ENCODE peak calls at places on chromosome 17, in six cellular contexts. F is fibroblast of lung, B is trophoblast cell, E is HCT116, O is neuronal stem cell, C is endothelial cell of umbilical vein. T is an unnamed sample.

GRCh38 chr17:5769936-5770335 is 185.6 kb upstream of the NLRP1 start:
- DNase-seq in E (no peak), F (peak; percentile 7), C (peak; percentile 70), B (no peak), O (peak; percentile 62), T (no peak)

GRCh38 chr17:47615766-47616424 is 33.8 kb upstream of the KPNB1 start:
- DNase-seq in E (peak; percentile 52), C (peak; percentile 61), O (peak; percentile 49), B (peak; percentile 82), F (peak; percentile 71), T (peak; percentile 52)

GRCh38 chr17:76478097-76478496 is 10.7 kb downstream of the AANAT start:
- DNase-seq in C (no peak), B (no peak), E (no peak), F (no peak), O (no peak), T (no peak)

GRCh38 chr17:60959696-60960095 is 282.0 kb downstream of the BCAS3 start:
- DNase-seq in C (peak; percentile 4), B (peak; percentile 42), O (no peak), E (no peak), F (no peak), T (no peak)

GRCh38 chr17:38697061-38697820 is 7.8 kb upstream of the MLLT6 start:
- DNase-seq in B (no peak), O (no peak), E (no peak), F (no peak), C (no peak), T (peak; percentile 12)

GRCh38 chr17:58520843-58521430 is 6.5 kb upstream of the MTMR4 start:
- DNase-seq in E (no peak), C (no peak), F (no peak), B (peak; percentile 90), O (no peak), T (peak; percentile 39)

GRCh38 chr17:17391575-17392370 is 85.0 kb upstream of the MED9 start:
- DNase-seq in C (no peak), O (no peak), E (no peak), B (no peak), F (no peak), T (peak; percentile 24)

GRCh38 chr17:43324205-43324893 is 74.4 kb upstream of the ARL4D start:
- DNase-seq in B (peak; percentile 69), F (no peak), E (no peak), C (peak; percentile 9), O (no peak), T (peak; percentile 29)

GRCh38 chr17:12647023-12647422 is 18.7 kb upstream of the MYOCD start:
- DNase-seq in O (no peak), E (no peak), B (peak; percentile 51), F (no peak), C (no peak), T (no peak)

GRCh38 chr17:33142703-33143299 is 150.3 kb downstream of the ASIC2 start:
- DNase-seq in O (peak; percentile 67), C (peak; percentile 6), B (peak; percentile 64), F (peak; percentile 28), E (no peak), T (peak; percentile 40)

GRCh38 chr17:34307110-34307509 is 12.1 kb upstream of the CCL8 start:
- DNase-seq in O (no peak), B (peak; percentile 17), E (no peak), C (no peak), F (peak; percentile 11), T (no peak)

GRCh38 chr17:28280826-28281225 is 38.2 kb upstream of the TMEM97 start:
- DNase-seq in B (peak; percentile 92), C (no peak), F (no peak), E (no peak), O (no peak), T (no peak)

GRCh38 chr17:68592667-68593330 is 8.4 kb downstream of the FAM20A start:
- DNase-seq in B (no peak), E (no peak), F (no peak), O (no peak), C (no peak), T (no peak)

GRCh38 chr17:74780443-74781238 is 4.5 kb upstream of the NAT9 start:
- DNase-seq in O (no peak), C (no peak), B (no peak), E (peak; percentile 61), F (peak; percentile 21), T (peak; percentile 70)

GRCh38 chr17:49759203-49759602 is 4.7 kb downstream of the FAM117A start:
- DNase-seq in F (no peak), O (no peak), C (no peak), B (no peak), E (no peak), T (no peak)

GRCh38 chr17:19418312-19418992 is 7.4 kb downstream of the RNF112 start:
- DNase-seq in B (no peak), F (no peak), O (no peak), C (peak; percentile 24), E (no peak), T (peak; percentile 16)

GRCh38 chr17:2233441-2233947 is 70.1 kb downstream of the SMG6 start:
- DNase-seq in O (no peak), B (no peak), E (no peak), C (peak; percentile 54), F (peak; percentile 79), T (no peak)

GRCh38 chr17:57097832-57098421 is 12.9 kb downstream of the AKAP1 start:
- DNase-seq in C (peak; percentile 47), B (no peak), O (no peak), E (no peak), F (peak; percentile 77), T (no peak)

GRCh38 chr17:76541739-76542450 is 2.1 kb downstream of the PRCD start:
- DNase-seq in B (no peak), E (no peak), F (no peak), C (no peak), O (no peak), T (no peak)

GRCh38 chr17:36979585-36979941 is 30.8 kb downstream of the AATF start:
- DNase-seq in O (no peak), F (peak; percentile 12), B (no peak), E (no peak), C (peak; percentile 72), T (no peak)

GRCh38 chr17:5892897-5893656 is 177.1 kb upstream of the WSCD1 start:
- DNase-seq in E (no peak), F (no peak), O (no peak), C (no peak), B (no peak), T (no peak)

GRCh38 chr17:47785538-47786123 is 36.0 kb downstream of the OSBPL7 start:
- DNase-seq in E (no peak), F (peak; percentile 20), B (peak; percentile 25), O (peak; percentile 65), C (peak; percentile 32), T (peak; percentile 38)

GRCh38 chr17:14737984-14738651 is 437.2 kb downstream of the HS3ST3B1 start:
- DNase-seq in F (peak; percentile 98), O (peak; percentile 17), C (no peak), B (peak; percentile 99), E (no peak), T (no peak)

GRCh38 chr17:49197346-49197998 is 12.9 kb downstream of the GNGT2 start:
- DNase-seq in C (no peak), E (no peak), O (no peak), F (no peak), B (no peak), T (no peak)

GRCh38 chr17:67531291-67531690 is 154.2 kb downstream of the PITPNC1 start:
- DNase-seq in O (no peak), F (no peak), B (no peak), E (no peak), C (no peak), T (peak; percentile 88)

GRCh38 chr17:27873746-27874145 is 19.4 kb downstream of the LYRM9 start:
- DNase-seq in E (no peak), B (peak; percentile 93), F (no peak), O (no peak), C (no peak), T (no peak)

GRCh38 chr17:56165017-56165720 is 11.9 kb downstream of the ANKFN1 start:
- DNase-seq in C (no peak), B (peak; percentile 92), O (no peak), E (no peak), F (no peak), T (no peak)

GRCh38 chr17:48131216-48131824 is 23.8 kb downstream of the SNX11 start:
- DNase-seq in O (peak; percentile 72), C (peak; percentile 63), B (peak; percentile 89), F (peak; percentile 79), E (peak; percentile 80), T (peak; percentile 70)

GRCh38 chr17:68613739-68614298 is 12.7 kb upstream of the FAM20A start:
- DNase-seq in C (peak; percentile 28), F (peak; percentile 71), B (peak; percentile 92), O (peak; percentile 48), E (peak; percentile 62), T (peak; percentile 81)

GRCh38 chr17:78797213-78797612 is 15.1 kb upstream of the CYTH1 start:
- DNase-seq in C (no peak), E (no peak), F (no peak), O (no peak), B (no peak), T (no peak)

GRCh38 chr17:78796134-78796900 is 14.2 kb upstream of the CYTH1 start:
- DNase-seq in E (no peak), F (no peak), B (no peak), O (no peak), C (no peak), T (no peak)

GRCh38 chr17:78800132-78800931 is 18.3 kb upstream of the CYTH1 start:
- DNase-seq in C (no peak), E (no peak), F (no peak), O (no peak), B (no peak), T (no peak)

GRCh38 chr17:78798695-78799559 is 16.9 kb upstream of the CYTH1 start:
- DNase-seq in E (no peak), C (peak; percentile 28), F (peak; percentile 32), B (peak; percentile 55), O (no peak), T (peak; percentile 45)

GRCh38 chr17:78797691-78798585 is 15.9 kb upstream of the CYTH1 start:
- DNase-seq in F (no peak), C (no peak), E (no peak), O (no peak), B (no peak), T (no peak)
- H3K9ac ChIP-seq in F (no peak overlapping the region), C (no peak overlapping the region), E (no peak overlapping the region), O (no peak overlapping the region), B (no peak overlapping the region), T (no peak overlapping the region)

DNA sequence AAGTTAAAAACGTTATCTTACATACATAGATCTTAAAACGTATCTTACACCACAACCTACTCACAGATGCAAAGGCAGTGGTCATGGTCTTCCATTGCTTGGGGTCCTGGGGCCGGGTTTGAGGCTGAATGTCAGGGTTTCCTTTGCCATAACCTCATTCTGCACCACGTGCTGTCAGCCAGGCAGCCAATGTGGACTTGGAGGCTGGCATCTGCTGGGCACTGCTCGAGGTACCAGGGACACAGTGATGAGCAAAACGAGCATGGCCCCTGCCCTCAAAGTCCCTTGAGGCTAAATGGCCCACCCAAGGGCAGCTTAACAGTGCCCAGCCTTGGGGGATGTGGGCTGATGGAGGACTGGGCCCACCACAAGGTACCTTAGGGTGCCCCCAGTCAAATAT is 35.8 kb upstream of the RGS9 start:
- DNase-seq in E (no peak), C (no peak), F (no peak), O (no peak), B (no peak), T (no peak)
- H3K27ac ChIP-seq in E (no peak overlapping the region), C (no peak overlapping the region), F (no peak overlapping the region), O (no peak overlapping the region), B (no peak overlapping the region), T (no peak overlapping the region)

GRCh38 chr17:71232801-71233559 is 887.8 kb upstream of the SOX9 start:
- DNase-seq in F (peak; percentile 13), C (no peak), B (no peak), E (no peak), O (no peak), T (no peak)
- H3K9ac ChIP-seq in F (no peak overlapping the region), C (no peak overlapping the region), B (no peak overlapping the region), E (no peak overlapping the region), O (no peak overlapping the region), T (no peak overlapping the region)

GRCh38 chr17:7651097-7651958 is 602 bp downstream of the ATP1B2 start:
- DNase-seq in E (no peak), O (peak; percentile 40), C (no peak), F (no peak), B (no peak), T (no peak)
- H3K27ac ChIP-seq in E (no peak overlapping the region), O (no peak overlapping the region), C (no peak overlapping the region), F (no peak overlapping the region), B (no peak overlapping the region), T (no peak overlapping the region)